ENCODE peak calls at places on chromosomes 7 and 10, in six cellular contexts. B is HCT116, I is GM12878, U is K562, N is endothelial cell of umbilical vein, C is A549. Z is an unnamed sample.

GRCh38 chr10:125161570-125162139 is 1.3 kb upstream of the CTBP2 start:
- DNase-seq in B (no peak), C (no peak), I (no peak), U (no peak), N (no peak), Z (no peak)

GRCh38 chr7:108235451-108236061 is 105.4 kb upstream of the LAMB4 start:
- DNase-seq in B (no peak), U (no peak), C (no peak), N (no peak), I (no peak), Z (peak)

GRCh38 chr10:21015838-21016237 is 118.7 kb upstream of the NEBL start:
- DNase-seq in I (no peak), N (no peak), U (no peak), B (no peak), C (no peak), Z (no peak)

GRCh38 chr10:78700413-78700812 is 368.4 kb upstream of the ZMIZ1 start:
- DNase-seq in B (no peak), C (no peak), I (no peak), U (no peak), N (peak), Z (peak)

GRCh38 chr7:108210796-108211195 is 80.6 kb upstream of the LAMB4 start:
- DNase-seq in I (no peak), U (no peak), C (no peak), B (no peak), N (no peak), Z (no peak)

GRCh38 chr7:152462995-152463713 is 27.4 kb upstream of the KMT2C start:
- DNase-seq in B (no peak), N (no peak), U (no peak), I (no peak), C (no peak), Z (no peak)

GRCh38 chr7:70051726-70052125 is 453.5 kb downstream of the AUTS2 start:
- DNase-seq in N (no peak), U (no peak), C (no peak), I (no peak), B (no peak), Z (no peak)

GRCh38 chr7:85176197-85176596 is 10.7 kb downstream of the SEMA3D start:
- DNase-seq in C (no peak), B (no peak), N (peak), U (no peak), I (no peak), Z (no peak)

GRCh38 chr10:62916157-62916603 is 100.0 kb upstream of the EGR2 start:
- DNase-seq in N (no peak), U (no peak), I (no peak), B (no peak), C (no peak), Z (no peak)

GRCh38 chr10:71999360-72000072 is 35.3 kb downstream of the CHST3 start:
- DNase-seq in C (no peak), B (no peak), U (no peak), I (no peak), N (peak), Z (no peak)

GRCh38 chr7:150585199-150585598 is 18.0 kb downstream of the GIMAP4 start:
- DNase-seq in U (no peak), I (no peak), C (no peak), B (no peak), N (no peak), Z (no peak)

GRCh38 chr7:150587551-150587950 is 20.4 kb downstream of the GIMAP4 start:
- DNase-seq in U (no peak), I (no peak), C (no peak), N (no peak), B (no peak), Z (no peak)

GRCh38 chr7:150586778-150587152 is 19.6 kb downstream of the GIMAP4 start:
- DNase-seq in B (no peak), I (no peak), N (peak), U (no peak), C (no peak), Z (no peak)

GRCh38 chr7:150580995-150581394 is 13.8 kb downstream of the GIMAP4 start:
- DNase-seq in I (no peak), C (no peak), N (no peak), B (no peak), U (no peak), Z (no peak)

DNA sequence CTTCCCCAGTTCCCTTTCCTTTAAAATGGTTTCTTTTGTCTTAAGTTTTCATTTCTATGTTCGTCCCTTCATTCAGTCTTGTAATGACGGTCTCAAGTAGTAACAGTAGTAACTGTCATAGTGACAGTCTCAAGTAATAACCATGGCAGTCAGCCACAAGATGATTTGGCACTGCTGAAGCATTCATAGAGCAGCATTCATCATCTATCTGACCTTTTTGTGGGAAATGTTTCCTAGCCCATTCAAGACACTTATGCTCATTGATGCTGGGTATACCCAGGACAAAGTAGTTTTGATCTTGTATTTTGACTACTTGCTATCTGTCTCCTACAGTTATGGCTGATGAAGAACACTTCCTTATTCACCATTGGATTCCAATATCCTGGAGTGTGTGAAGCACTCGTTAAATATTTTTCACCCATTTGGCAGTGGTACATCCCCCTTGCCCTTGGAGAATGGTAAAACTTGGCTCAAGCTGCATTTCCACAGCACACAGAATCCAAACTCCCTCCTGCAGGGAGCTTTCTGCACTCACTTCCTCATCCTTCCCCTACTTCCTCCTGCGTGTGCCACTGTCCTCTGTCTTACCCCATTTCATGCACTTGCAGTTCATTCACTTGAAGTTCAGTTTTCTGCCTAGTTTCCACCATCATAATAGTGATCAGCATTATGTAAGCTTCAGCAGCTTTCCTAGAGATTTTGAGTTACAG is 19.0 kb downstream of the GIMAP4 start:
- DNase-seq in N (no peak), B (no peak), C (no peak), U (no peak), I (no peak), Z (peak)
- TF ChIP-seq MAX in N (no peak), B (no peak), C (no peak), U (no peak), I (no peak), Z (no peak)

GRCh38 chr7:151272877-151273276 is 24.4 kb upstream of the SMARCD3 start:
- DNase-seq in I (no peak), U (no peak), B (no peak), C (no peak), N (no peak), Z (no peak)

GRCh38 chr7:151272410-151272809 is 23.9 kb upstream of the SMARCD3 start:
- DNase-seq in C (no peak), U (no peak), B (no peak), I (no peak), N (no peak), Z (peak)

GRCh38 chr7:151273646-151274375 is 25.3 kb upstream of the SMARCD3 start:
- DNase-seq in I (no peak), C (no peak), U (no peak), B (no peak), N (no peak), Z (no peak)

GRCh38 chr7:151269511-151269910 is 21.0 kb upstream of the SMARCD3 start:
- DNase-seq in N (no peak), C (no peak), B (no peak), U (no peak), I (no peak), Z (no peak)

DNA sequence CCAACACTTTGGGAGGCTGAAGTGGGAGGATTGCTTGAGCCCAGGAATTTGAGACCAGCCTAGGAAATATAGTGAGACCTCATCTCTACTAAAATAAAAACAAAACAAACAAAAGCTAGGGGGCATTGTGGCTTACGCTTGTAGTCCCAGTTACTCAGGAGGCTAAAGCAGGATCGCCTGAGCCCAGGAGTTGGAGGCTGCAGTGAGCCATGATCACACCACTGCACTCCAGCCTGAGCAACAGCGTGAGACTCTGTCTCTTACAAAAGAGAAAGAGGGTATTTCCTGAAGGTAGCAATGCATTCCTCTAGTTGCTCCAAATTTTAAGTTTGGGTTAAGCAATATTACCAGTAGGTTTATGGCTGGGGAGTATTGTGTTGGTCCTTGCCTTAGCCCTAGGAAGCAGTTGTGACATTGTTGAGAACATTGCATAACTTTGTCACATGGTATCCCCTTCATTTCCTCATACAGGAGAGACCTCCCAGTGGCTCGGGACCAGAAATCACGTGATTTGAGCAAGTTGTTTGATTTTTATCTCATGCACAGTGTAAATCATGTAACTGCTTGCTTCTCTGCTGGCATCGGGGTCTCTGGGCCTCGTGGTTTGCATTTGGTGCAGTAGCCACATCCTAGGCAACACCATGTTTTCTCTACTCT is 23.3 kb upstream of the SMARCD3 start:
- DNase-seq in U (no peak), B (no peak), C (no peak), I (no peak), N (no peak), Z (peak)
- TF ChIP-seq MAX in U (no peak), B (no peak), C (no peak), I (no peak), N (no peak), Z (peak)

DNA sequence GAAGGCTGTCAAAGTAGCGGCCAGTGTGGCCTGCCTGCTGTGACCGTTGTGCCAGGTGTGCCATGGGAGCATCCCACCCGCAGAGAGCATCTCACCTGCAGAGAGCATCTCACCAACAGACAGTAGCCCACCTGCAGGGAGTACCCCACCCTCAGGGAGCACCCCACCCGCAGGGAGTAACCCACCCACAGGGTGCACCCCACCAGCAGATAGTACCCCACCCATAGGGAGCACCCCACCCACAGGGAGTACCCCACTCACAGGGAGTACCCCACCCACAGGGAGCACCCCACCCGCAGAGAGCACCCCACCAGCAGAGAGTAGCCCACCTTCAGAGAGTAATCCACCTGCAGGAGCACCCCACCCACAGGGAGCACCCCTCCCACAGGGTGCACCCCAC is 476.5 kb downstream of the TCERG1L start:
- DNase-seq in I (no peak), N (no peak), B (no peak), C (no peak), U (no peak), Z (no peak)
- TF ChIP-seq MAX in I (no peak), N (no peak), B (no peak), C (no peak), U (no peak), Z (no peak)

GRCh38 chr7:68438016-68438415 is 1160.3 kb upstream of the AUTS2 start:
- DNase-seq in U (no peak), N (no peak), C (no peak), I (no peak), B (no peak), Z (no peak)
- TF ChIP-seq MAX in U (no peak), N (no peak), C (no peak), I (no peak), B (no peak), Z (no peak)

GRCh38 chr10:2119316-2119715 is 382.0 kb upstream of the ADARB2 start:
- DNase-seq in I (no peak), N (no peak), U (no peak), C (no peak), B (no peak), Z (no peak)
- TF ChIP-seq MAX in I (no peak), N (no peak), U (no peak), C (no peak), B (no peak), Z (no peak)

GRCh38 chr10:110540038-110540437 is 27.5 kb upstream of the SMC3 start:
- DNase-seq in C (no peak), B (no peak), U (no peak), I (no peak), N (no peak), Z (no peak)
- TF ChIP-seq MAX in C (no peak), B (no peak), U (no peak), I (no peak), N (no peak), Z (no peak)

Z was measured in NB4.